ENCODE peak calls at places on chromosomes 16 and 17, in four cellular contexts. M is psoas muscle; N is CD8-positive, alpha-beta memory T cell; W is CD8-positive, alpha-beta T cell. C is an unnamed sample.

GRCh38 chr17:40921026-40921425 is 16.4 kb downstream of the KRT23 start:
- DNase-seq in M (no peak), N (no peak), W (no peak), C (no peak)

GRCh38 chr16:80105160-80105559 is 435.6 kb upstream of the DYNLRB2 start:
- DNase-seq in M (no peak), N (no peak), W (no peak), C (no peak)

GRCh38 chr17:63399856-63400255 is 46.2 kb downstream of the CYB561 start:
- DNase-seq in M (peak; percentile 65), N (no peak), W (no peak), C (peak; percentile 79)

GRCh38 chr17:30225919-30226553 is 9.5 kb downstream of the SLC6A4 start:
- DNase-seq in M (no peak), N (no peak), W (no peak), C (no peak)

GRCh38 chr16:4093495-4094137 is 22.6 kb downstream of the ADCY9 start:
- DNase-seq in M (peak; percentile 43), N (no peak), W (no peak), C (peak; percentile 48)

GRCh38 chr17:69654981-69655581 is 240.6 kb downstream of the MAP2K6 start:
- DNase-seq in M (no peak), N (no peak), W (no peak), C (no peak)

GRCh38 chr17:41417576-41418015 is 6.8 kb downstream of the KRT37 start:
- DNase-seq in M (no peak), N (no peak), W (no peak), C (no peak)

GRCh38 chr17:49362723-49363117 is 670 bp upstream of the ZNF652 start:
- DNase-seq in M (no peak), N (no peak), W (no peak), C (no peak)

GRCh38 chr16:22739077-22739476 is 74.9 kb upstream of the HS3ST2 start:
- DNase-seq in M (no peak), N (no peak), W (no peak), C (no peak)

GRCh38 chr16:50573947-50574751 is 26.0 kb downstream of the NKD1 start:
- DNase-seq in M (peak; percentile 23), N (no peak), W (no peak), C (no peak)

GRCh38 chr16:1645914-1646525 is 32.1 kb upstream of the JPT2 start:
- DNase-seq in M (no peak), N (no peak), W (no peak), C (no peak)

GRCh38 chr17:81510524-81510797 is 2.1 kb downstream of the ACTG1 start:
- DNase-seq in M (no peak), N (no peak), W (no peak), C (no peak)
- H3K27me3 ChIP-seq in M (no peaks in the 10 kb centered on the region), N (no peaks in the 10 kb centered on the region), W (no peaks in the 10 kb centered on the region), C (no peaks in the 10 kb centered on the region)

GRCh38 chr16:77335652-77336234 is 99.1 kb downstream of the ADAMTS18 start:
- DNase-seq in M (no peak), N (no peak), W (no peak), C (no peak)
- H3K27me3 ChIP-seq in M (no peaks in the 10 kb centered on the region), N (no peaks in the 10 kb centered on the region), W (peaks cover under 1% of the 10 kb centered on the region), C (peaks cover 13% of the 10 kb centered on the region)

DNA sequence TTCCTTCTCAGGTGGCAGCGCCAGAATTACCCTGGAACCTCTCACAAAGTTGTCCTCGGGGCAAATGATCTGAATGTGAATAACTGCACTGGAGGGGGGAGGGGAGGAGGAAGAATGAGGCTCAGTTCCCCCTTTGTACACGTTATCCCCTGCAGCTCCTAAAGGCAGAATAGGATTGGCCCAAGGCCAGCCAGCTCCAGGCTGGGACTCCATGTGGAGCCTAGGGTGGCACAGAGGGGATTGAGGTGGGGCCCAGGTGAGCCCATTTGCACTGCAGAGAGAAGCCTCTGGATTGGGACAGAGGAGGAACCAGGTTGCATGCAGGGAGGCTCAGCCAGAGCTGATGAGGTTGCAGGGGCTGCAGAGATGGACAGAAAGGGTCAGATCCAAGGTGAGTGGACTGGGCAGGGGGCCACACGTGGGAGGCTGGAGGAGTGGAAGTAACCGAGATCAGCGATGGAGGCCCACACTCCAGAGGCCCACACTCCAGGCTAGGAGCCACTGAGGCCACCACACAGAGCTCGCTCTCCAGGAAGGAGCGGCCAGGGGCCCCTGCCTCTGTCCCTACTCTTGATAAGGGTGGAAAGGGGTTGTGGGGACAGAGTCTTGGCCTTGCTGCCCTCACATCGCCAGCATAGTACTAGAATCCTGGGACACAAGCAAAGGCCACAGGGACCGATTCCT is 78.6 kb downstream of the RBFOX3 start:
- DNase-seq in M (no peak), N (no peak), W (no peak), C (no peak)
- H3K27me3 ChIP-seq in M (no peaks in the 10 kb centered on the region), N (no peaks in the 10 kb centered on the region), W (no peaks in the 10 kb centered on the region), C (peaks cover 97% of the 10 kb centered on the region)

GRCh38 chr17:74150428-74151025 is 53.0 kb upstream of the RPL38 start:
- DNase-seq in M (no peak), N (no peak), W (no peak), C (no peak)
- H3K27me3 ChIP-seq in M (no peaks in the 10 kb centered on the region), N (no peaks in the 10 kb centered on the region), W (no peaks in the 10 kb centered on the region), C (peaks cover 91% of the 10 kb centered on the region)

GRCh38 chr17:83136156-83136555 is 56.7 kb downstream of the METRNL start:
- DNase-seq in M (no peak), N (no peak), W (no peak), C (no peak)
- H3K27me3 ChIP-seq in M (no peaks in the 10 kb centered on the region), N (peaks cover 5% of the 10 kb centered on the region), W (no peaks in the 10 kb centered on the region), C (peaks cover 8% of the 10 kb centered on the region)

GRCh38 chr17:79400989-79401703 is 209.7 kb downstream of the RBFOX3 start:
- DNase-seq in M (peak; percentile 62), N (peak; percentile 62), W (peak; percentile 63), C (peak; percentile 60)

GRCh38 chr17:79395545-79395944 is 215.3 kb downstream of the RBFOX3 start:
- DNase-seq in M (no peak), N (no peak), W (no peak), C (no peak)

GRCh38 chr17:79399610-79400144 is 211.2 kb downstream of the RBFOX3 start:
- DNase-seq in M (no peak), N (no peak), W (no peak), C (no peak)

GRCh38 chr17:79396696-79397095 is 214.2 kb downstream of the RBFOX3 start:
- DNase-seq in M (no peak), N (no peak), W (no peak), C (no peak)

DNA sequence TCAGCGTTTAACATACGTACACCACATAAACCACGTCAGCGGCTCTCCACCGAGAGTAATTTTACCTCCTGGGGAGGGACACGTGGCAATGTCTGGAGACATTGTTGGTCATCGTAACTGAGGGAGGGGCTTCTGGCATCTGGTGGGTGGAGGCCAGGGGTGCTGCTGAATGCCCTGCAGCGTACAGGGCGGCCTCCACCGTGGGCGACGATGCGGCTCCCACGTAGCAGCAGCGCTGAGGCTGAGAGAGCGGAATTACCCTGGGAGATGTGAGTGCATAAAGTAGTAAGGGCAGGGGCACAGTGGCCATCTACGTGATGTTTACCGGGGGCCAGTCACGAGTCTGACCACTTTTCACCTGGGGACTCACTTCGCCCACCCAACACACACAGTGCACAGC is 212.4 kb downstream of the RBFOX3 start:
- DNase-seq in M (no peak), N (no peak), W (no peak), C (no peak)
- H3K27me3 ChIP-seq in M (no peaks in the 10 kb centered on the region), N (peaks cover 18% of the 10 kb centered on the region), W (peaks cover 14% of the 10 kb centered on the region), C (peaks cover 99% of the 10 kb centered on the region)

GRCh38 chr17:81181811-81182185 is 15.8 kb upstream of the AATK start:
- DNase-seq in M (no peak), N (no peak), W (no peak), C (no peak)

GRCh38 chr17:81183807-81184206 is 17.8 kb upstream of the AATK start:
- DNase-seq in M (no peak), N (no peak), W (no peak), C (no peak)

GRCh38 chr17:81180836-81181810 is 15.1 kb upstream of the AATK start:
- DNase-seq in M (no peak), N (no peak), W (no peak), C (no peak)

GRCh38 chr17:81183316-81183715 is 17.3 kb upstream of the AATK start:
- DNase-seq in M (no peak), N (no peak), W (no peak), C (no peak)

GRCh38 chr17:81182596-81182995 is 16.6 kb upstream of the AATK start:
- DNase-seq in M (no peak), N (no peak), W (no peak), C (no peak)
- H3K27me3 ChIP-seq in M (no peaks in the 10 kb centered on the region), N (no peaks in the 10 kb centered on the region), W (no peaks in the 10 kb centered on the region), C (peaks cover 29% of the 10 kb centered on the region)

GRCh38 chr16:87586201-87586782 is 16.0 kb upstream of the JPH3 start:
- DNase-seq in M (no peak), N (no peak), W (no peak), C (no peak)
- H3K27me3 ChIP-seq in M (no peaks in the 10 kb centered on the region), N (peaks cover 2% of the 10 kb centered on the region), W (no peaks in the 10 kb centered on the region), C (peaks cover 80% of the 10 kb centered on the region)

DNA sequence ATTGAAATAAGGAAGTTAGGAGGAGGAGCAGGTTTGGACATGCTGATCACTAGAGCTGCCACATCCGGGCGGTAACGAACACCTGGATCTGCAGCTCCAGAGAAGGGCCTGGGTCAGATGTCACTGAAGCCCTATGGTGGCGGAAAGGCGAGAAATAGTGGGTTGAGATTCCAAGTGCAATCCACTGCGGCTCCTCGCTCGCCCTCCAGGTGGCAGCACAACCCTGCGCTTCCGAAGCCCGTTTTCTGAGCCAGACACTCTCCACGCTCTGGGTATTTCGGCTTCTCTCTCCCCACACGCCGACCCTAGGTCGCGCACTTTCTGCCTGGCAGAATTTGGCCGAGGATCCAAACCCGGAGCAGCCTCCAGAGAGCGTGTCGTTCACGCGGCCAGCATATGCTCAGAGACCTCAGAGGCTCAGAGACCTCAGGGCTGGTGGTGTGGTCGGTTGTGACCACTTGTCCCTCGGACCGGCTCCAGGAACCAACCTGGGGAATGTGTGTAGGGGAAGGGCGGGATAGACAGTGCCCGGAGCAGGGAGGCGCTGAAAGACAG is 922 bp upstream of the SLC2A4 start:
- DNase-seq in M (peak; percentile 85), N (peak; percentile 77), W (peak; percentile 76), C (peak; percentile 85)
- H3K27me3 ChIP-seq in M (no peaks in the 10 kb centered on the region), N (peaks cover 8% of the 10 kb centered on the region), W (no peaks in the 10 kb centered on the region), C (peaks cover 38% of the 10 kb centered on the region)